ENCODE peak calls at places on chromosome 17, in ten cellular contexts. R is CD8-positive, alpha-beta T cell; J is neural progenitor cell; U is heart right ventricle; L is PC-3; V is left ventricle myocardium inferior; E is colonic mucosa; F is right atrium auricular region; N is Peyer's patch; S is naive thymus-derived CD4-positive, alpha-beta T cell. T is an unnamed sample. For H3K9me3, the result is how much of the 10 kb centered on the place peaks cover.

GRCh38 chr17:38898812-38899348 is 26.5 kb upstream of the LASP1NB start:
- DNase-seq in R (peak), J (no peak), U (no peak), L (peak), V (no peak), E (peak), F (no peak), N (peak), S (peak), T (no peak)

GRCh38 chr17:37826497-37827115 is 81.7 kb upstream of the HNF1B start:
- DNase-seq in R (no peak), J (no peak), U (no peak), L (no peak), V (peak), E (no peak), F (no peak), N (peak), S (no peak), T (peak)

GRCh38 chr17:9890124-9890523 is 14.9 kb downstream of the RCVRN start:
- DNase-seq in R (no peak), J (peak), U (no peak), L (peak), V (no peak), E (no peak), F (no peak), N (no peak), S (no peak), T (no peak)

GRCh38 chr17:27294689-27295630 is 1.0 kb downstream of the WSB1 start:
- DNase-seq in R (peak), J (peak), U (peak), L (peak), V (no peak), E (peak), F (peak), N (peak), S (peak), T (no peak)

GRCh38 chr17:82060001-82060380 is 5.6 kb downstream of the DUS1L start:
- DNase-seq in R (no peak), J (no peak), U (no peak), L (no peak), V (no peak), E (no peak), F (no peak), N (no peak), S (no peak), T (no peak)

GRCh38 chr17:70446446-70446845 is 277.1 kb downstream of the KCNJ2 start:
- DNase-seq in R (no peak), J (no peak), U (no peak), L (no peak), V (no peak), E (no peak), F (no peak), N (no peak), S (no peak), T (no peak)

GRCh38 chr17:15469260-15469659 is 1.8 kb upstream of the CDRT4 start:
- DNase-seq in R (no peak), J (no peak), U (peak), L (no peak), V (peak), E (no peak), F (no peak), N (no peak), S (no peak), T (no peak)

GRCh38 chr17:7558544-7559306 is at the start of gene TNFSF13:
- DNase-seq in R (no peak), J (no peak), U (no peak), L (no peak), V (peak), E (peak), F (no peak), N (peak), S (no peak), T (peak)

GRCh38 chr17:7774037-7774659 is 56.6 kb downstream of the DNAH2 start:
- DNase-seq in R (no peak), J (no peak), U (no peak), L (peak), V (no peak), E (no peak), F (no peak), N (no peak), S (no peak), T (no peak)

GRCh38 chr17:46136820-46137219 is 56.4 kb downstream of the KANSL1 start:
- DNase-seq in R (no peak), J (no peak), U (no peak), L (no peak), V (no peak), E (no peak), F (no peak), N (no peak), S (no peak), T (no peak)

GRCh38 chr17:47224971-47225370 is 15.8 kb downstream of the MYL4 start:
- DNase-seq in R (no peak), J (no peak), U (no peak), L (peak), V (no peak), E (no peak), F (no peak), N (no peak), S (no peak), T (no peak)

GRCh38 chr17:79356839-79357447 is 253.9 kb downstream of the RBFOX3 start:
- DNase-seq in R (no peak), J (no peak), U (no peak), L (no peak), V (no peak), E (no peak), F (no peak), N (no peak), S (no peak), T (no peak)

GRCh38 chr17:7184091-7184488 is 4.9 kb upstream of the ASGR1 start:
- DNase-seq in R (no peak), J (no peak), U (no peak), L (no peak), V (no peak), E (peak), F (no peak), N (peak), S (no peak), T (peak)

GRCh38 chr17:47310186-47310733 is 13.5 kb upstream of the EFCAB13 start:
- DNase-seq in R (no peak), J (peak), U (no peak), L (no peak), V (no peak), E (no peak), F (no peak), N (no peak), S (no peak), T (no peak)

GRCh38 chr17:74443516-74444296 is 11.8 kb downstream of the GPRC5C start:
- DNase-seq in R (no peak), J (no peak), U (no peak), L (no peak), V (no peak), E (no peak), F (no peak), N (no peak), S (no peak), T (no peak)
- H3K4me3 ChIP-seq in R (no peak), J (no peak), U (peak), L (no peak), V (peak), E (no peak), F (peak), N (peak), S (no peak), T (no peak)

GRCh38 chr17:22695228-22695619 is 1002.9 kb downstream of the KCNJ18 start:
- DNase-seq in R (no peak), J (no peak), U (no peak), L (no peak), V (no peak), E (no peak), F (no peak), N (no peak), S (no peak), T (no peak)
- H3K9me3 ChIP-seq in R (under half), J (under half), U (under half), L (under half), V (under half), E (under half), F (under half), N (under half), S (under half), T (under half)

GRCh38 chr17:63967953-63968352 is 4.8 kb downstream of the SCN4A start:
- DNase-seq in R (no peak), J (no peak), U (no peak), L (no peak), V (no peak), E (no peak), F (no peak), N (no peak), S (no peak), T (no peak)
- H3K4me3 ChIP-seq in R (no peak), J (no peak), U (no peak), L (no peak), V (no peak), E (no peak), F (no peak), N (no peak), S (no peak), T (no peak)

GRCh38 chr17:22515599-22515998 is 823.3 kb downstream of the KCNJ18 start:
- DNase-seq in R (no peak), J (no peak), U (no peak), L (no peak), V (no peak), E (no peak), F (no peak), N (no peak), S (no peak), T (no peak)
- H3K9me3 ChIP-seq in R (under half), J (under half), U (under half), L (under half), V (under half), E (under half), F (under half), N (under half), S (under half), T (under half)

DNA sequence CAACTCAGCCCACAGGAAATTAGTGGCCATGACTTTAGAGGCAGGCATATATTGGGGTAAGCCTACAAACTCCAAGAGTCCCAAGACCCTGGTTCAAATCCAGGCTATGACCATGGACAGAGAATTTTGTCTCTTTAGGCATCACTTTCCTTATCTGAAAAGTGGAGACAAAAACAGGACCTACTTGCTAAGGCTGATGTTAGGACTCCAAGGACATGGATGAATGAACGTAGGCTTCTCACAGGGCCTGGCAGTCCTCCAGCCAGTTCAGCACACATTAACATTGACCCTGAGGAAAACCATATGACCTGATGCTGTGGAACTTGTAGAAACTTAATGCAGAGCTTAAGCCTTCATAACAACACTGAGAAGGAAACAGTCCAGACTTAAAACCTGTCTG is 1.4 kb downstream of the FKBP10 start:
- DNase-seq in R (no peak), J (no peak), U (no peak), L (no peak), V (no peak), E (no peak), F (no peak), N (no peak), S (no peak), T (no peak)
- H3K4me3 ChIP-seq in R (no peak), J (peak), U (no peak), L (peak), V (no peak), E (no peak), F (no peak), N (no peak), S (no peak), T (no peak)

GRCh38 chr17:29862951-29863350 is 67.1 kb downstream of the SSH2 start:
- DNase-seq in R (no peak), J (no peak), U (no peak), L (no peak), V (no peak), E (no peak), F (no peak), N (no peak), S (no peak), T (no peak)

GRCh38 chr17:29855686-29856085 is 74.3 kb downstream of the SSH2 start:
- DNase-seq in R (no peak), J (no peak), U (no peak), L (no peak), V (no peak), E (no peak), F (no peak), N (no peak), S (no peak), T (no peak)

GRCh38 chr17:29862127-29862526 is 67.9 kb downstream of the SSH2 start:
- DNase-seq in R (no peak), J (no peak), U (no peak), L (no peak), V (no peak), E (no peak), F (no peak), N (no peak), S (no peak), T (no peak)

DNA sequence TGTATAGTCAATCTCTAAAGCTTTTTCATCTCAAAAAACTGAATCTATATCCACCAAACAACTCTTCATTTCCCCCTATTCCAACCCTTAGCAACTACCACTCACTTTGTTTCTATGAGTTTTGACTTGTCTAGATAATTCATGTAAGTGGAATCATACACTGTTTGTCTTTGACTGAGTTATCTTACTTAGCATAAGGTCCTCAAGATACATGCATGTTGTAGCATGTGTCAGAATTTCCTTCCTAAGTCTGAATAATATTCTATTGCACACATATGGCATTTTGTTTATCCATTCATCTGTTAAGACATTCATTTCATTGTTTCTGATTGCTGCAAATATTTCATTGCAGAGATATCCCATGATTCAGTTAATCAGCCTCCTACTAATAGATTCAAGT is 72.2 kb downstream of the SSH2 start:
- DNase-seq in R (no peak), J (no peak), U (no peak), L (no peak), V (no peak), E (no peak), F (no peak), N (no peak), S (no peak), T (no peak)
- H3K9me3 ChIP-seq in R (under half), J (under half), U (under half), L (under half), V (under half), E (under half), F (under half), N (under half), S (under half), T (under half)

GRCh38 chr17:55728833-55729232 is 6.2 kb upstream of the TMEM100 start:
- DNase-seq in R (no peak), J (no peak), U (no peak), L (no peak), V (no peak), E (no peak), F (no peak), N (no peak), S (no peak), T (no peak)

GRCh38 chr17:55731586-55732250 is 9.1 kb upstream of the TMEM100 start:
- DNase-seq in R (no peak), J (peak), U (peak), L (no peak), V (peak), E (peak), F (peak), N (peak), S (no peak), T (no peak)

GRCh38 chr17:55730808-55731207 is 8.1 kb upstream of the TMEM100 start:
- DNase-seq in R (no peak), J (no peak), U (no peak), L (no peak), V (no peak), E (no peak), F (no peak), N (no peak), S (no peak), T (no peak)

GRCh38 chr17:55729484-55729883 is 6.8 kb upstream of the TMEM100 start:
- DNase-seq in R (no peak), J (no peak), U (no peak), L (no peak), V (no peak), E (no peak), F (no peak), N (no peak), S (no peak), T (no peak)

DNA sequence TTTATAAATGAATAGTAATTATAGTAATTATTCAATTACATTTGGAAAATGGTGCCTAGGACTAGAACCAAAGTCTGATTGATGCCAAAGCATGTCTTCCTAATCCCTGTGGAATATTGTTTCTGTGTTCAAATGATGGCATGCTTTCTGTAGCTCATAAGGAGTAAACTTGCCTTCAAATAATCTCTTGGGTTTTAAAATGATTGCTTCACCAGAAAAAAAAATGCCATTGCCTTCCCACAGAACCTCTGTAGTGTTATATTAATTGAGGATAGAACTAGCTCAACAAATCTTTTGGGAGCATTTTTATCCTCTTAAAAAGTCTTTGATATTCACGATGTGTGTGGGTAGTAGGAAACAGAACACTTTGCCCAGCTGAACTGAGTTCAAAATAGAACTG is 7.7 kb upstream of the TMEM100 start:
- DNase-seq in R (no peak), J (no peak), U (no peak), L (no peak), V (no peak), E (no peak), F (no peak), N (no peak), S (no peak), T (no peak)
- H3K4me3 ChIP-seq in R (no peak), J (no peak), U (no peak), L (no peak), V (peak), E (no peak), F (peak), N (no peak), S (no peak), T (no peak)

T was measured in aorta.